ENCODE peak calls at places on chromosomes 3 and 15, in five cellular contexts. J, B, E, T and I are unnamed samples.

GRCh38 chr3:23341147-23341838 is 138.2 kb downstream of the UBE2E2 start:
- DNase-seq in T (no peak), E (no peak), B (peak; percentile 16), J (no peak), I (no peak)

GRCh38 chr3:108394016-108394415 is 97.7 kb downstream of the HHLA2 start:
- DNase-seq in J (no peak), T (no peak), B (no peak), E (no peak), I (no peak)

GRCh38 chr15:77266708-77267387 is 153.1 kb downstream of the PEAK1 start:
- DNase-seq in J (no peak), B (no peak), T (no peak), E (no peak), I (peak; percentile 24)

GRCh38 chr15:58546635-58547627 is 115.1 kb downstream of the LIPC start:
- DNase-seq in T (no peak), J (no peak), E (no peak), B (peak; percentile 77), I (no peak)

GRCh38 chr3:80050826-80051601 is 283.2 kb upstream of the ROBO1 start:
- DNase-seq in T (no peak), E (no peak), J (no peak), B (no peak), I (no peak)

GRCh38 chr3:39234041-39234440 is 41.6 kb upstream of the XIRP1 start:
- DNase-seq in J (no peak), T (no peak), B (no peak), E (no peak), I (no peak)

GRCh38 chr3:184711366-184712247 is at the start of gene MAGEF1:
- DNase-seq in B (peak; percentile 57), J (peak; percentile 88), T (peak; percentile 96), E (peak; percentile 98), I (peak; percentile 83)

GRCh38 chr15:68781766-68782588 is 38.7 kb downstream of the ANP32A start:
- DNase-seq in T (no peak), E (no peak), B (peak; percentile 91), J (no peak), I (no peak)

GRCh38 chr15:70528270-70528706 is 235.1 kb downstream of the UACA start:
- DNase-seq in J (no peak), T (no peak), E (no peak), B (peak; percentile 70), I (no peak)

GRCh38 chr3:36933540-36934296 is 11.1 kb downstream of the TRANK1 start:
- DNase-seq in E (no peak), T (no peak), J (no peak), B (no peak), I (no peak)

GRCh38 chr3:54877675-54878544 is 49.9 kb downstream of the LRTM1 start:
- DNase-seq in J (no peak), T (no peak), B (no peak), E (no peak), I (no peak)

GRCh38 chr3:151228291-151229125 is 25.5 kb upstream of the GPR171 start:
- DNase-seq in B (peak; percentile 66), T (no peak), J (no peak), E (no peak), I (no peak)

GRCh38 chr3:14927308-14927707 is 20.1 kb upstream of the NR2C2 start:
- DNase-seq in B (no peak), T (no peak), E (no peak), J (no peak), I (no peak)